ENCODE peak calls at places on chromosomes 7 and 10, in six cellular contexts. One of them, this sample, is unnamed.

GRCh38 chr7:127336458-127336857 is 56.0 kb downstream of the ZNF800 start:
- DNase-seq in mesendoderm: no peak
- DNase-seq in IMR-90: no peak
- DNase-seq in neuronal stem cell: no peak
- DNase-seq in mesenchymal stem cell: no peak
- DNase-seq in H1: no peak
- DNase-seq in this sample: no peak

GRCh38 chr10:119199231-119199992 is 8.0 kb upstream of the GRK5 start:
- DNase-seq in mesendoderm: peak; percentile 90
- DNase-seq in IMR-90: peak; percentile 89
- DNase-seq in neuronal stem cell: no peak
- DNase-seq in mesenchymal stem cell: peak; percentile 88
- DNase-seq in H1: peak; percentile 59
- DNase-seq in this sample: peak; percentile 78

GRCh38 chr10:75358835-75359421 is 42.6 kb downstream of the ZNF503 start:
- DNase-seq in mesendoderm: peak; percentile 63
- DNase-seq in IMR-90: peak; percentile 82
- DNase-seq in neuronal stem cell: no peak
- DNase-seq in mesenchymal stem cell: peak; percentile 70
- DNase-seq in H1: no peak
- DNase-seq in this sample: no peak

GRCh38 chr7:125966278-125967048 is 1036.8 kb upstream of the POT1 start:
- DNase-seq in mesendoderm: no peak
- DNase-seq in IMR-90: no peak
- DNase-seq in neuronal stem cell: no peak
- DNase-seq in mesenchymal stem cell: no peak
- DNase-seq in H1: no peak
- DNase-seq in this sample: no peak

GRCh38 chr10:97531401-97531985 is 32.8 kb downstream of the UBTD1 start:
- DNase-seq in mesendoderm: peak; percentile 95
- DNase-seq in IMR-90: peak; percentile 60
- DNase-seq in neuronal stem cell: no peak
- DNase-seq in mesenchymal stem cell: peak; percentile 73
- DNase-seq in H1: no peak
- DNase-seq in this sample: peak; percentile 46

GRCh38 chr10:58622286-58622685 is 109.6 kb downstream of the BICC1 start:
- DNase-seq in mesendoderm: no peak
- DNase-seq in IMR-90: peak; percentile 68
- DNase-seq in neuronal stem cell: no peak
- DNase-seq in mesenchymal stem cell: no peak
- DNase-seq in H1: no peak
- DNase-seq in this sample: no peak

GRCh38 chr10:125977206-125977605 is 80.8 kb downstream of the FANK1 start:
- DNase-seq in mesendoderm: peak; percentile 66
- DNase-seq in IMR-90: no peak
- DNase-seq in neuronal stem cell: no peak
- DNase-seq in mesenchymal stem cell: no peak
- DNase-seq in H1: no peak
- DNase-seq in this sample: no peak

GRCh38 chr7:112594397-112594796 is 113.6 kb downstream of the LSMEM1 start:
- DNase-seq in mesendoderm: no peak
- DNase-seq in IMR-90: peak; percentile 1
- DNase-seq in neuronal stem cell: no peak
- DNase-seq in mesenchymal stem cell: no peak
- DNase-seq in H1: no peak
- DNase-seq in this sample: no peak

GRCh38 chr10:94046152-94046551 is 52.4 kb downstream of the PLCE1 start:
- DNase-seq in mesendoderm: no peak
- DNase-seq in IMR-90: no peak
- DNase-seq in neuronal stem cell: no peak
- DNase-seq in mesenchymal stem cell: no peak
- DNase-seq in H1: no peak
- DNase-seq in this sample: no peak

GRCh38 chr7:128841961-128842673 is 11.9 kb downstream of the FLNC start:
- DNase-seq in mesendoderm: peak; percentile 76
- DNase-seq in IMR-90: peak; percentile 69
- DNase-seq in neuronal stem cell: peak; percentile 36
- DNase-seq in mesenchymal stem cell: peak; percentile 51
- DNase-seq in H1: peak; percentile 88
- DNase-seq in this sample: peak; percentile 84

GRCh38 chr7:127322832-127323231 is 69.7 kb downstream of the ZNF800 start:
- DNase-seq in mesendoderm: no peak
- DNase-seq in IMR-90: no peak
- DNase-seq in neuronal stem cell: no peak
- DNase-seq in mesenchymal stem cell: no peak
- DNase-seq in H1: no peak
- DNase-seq in this sample: no peak

GRCh38 chr10:104339469-104340098 is 1.3 kb upstream of the ITPRIP start:
- DNase-seq in mesendoderm: no peak
- DNase-seq in IMR-90: peak; percentile 77
- DNase-seq in neuronal stem cell: no peak
- DNase-seq in mesenchymal stem cell: peak; percentile 82
- DNase-seq in H1: peak; percentile 42
- DNase-seq in this sample: peak; percentile 31

GRCh38 chr7:99837649-99838361 is 10.0 kb downstream of the CYP3A43 start:
- DNase-seq in mesendoderm: no peak
- DNase-seq in IMR-90: no peak
- DNase-seq in neuronal stem cell: no peak
- DNase-seq in mesenchymal stem cell: no peak
- DNase-seq in H1: no peak
- DNase-seq in this sample: no peak

GRCh38 chr7:38728145-38728544 is 97.0 kb upstream of the AMPH start:
- DNase-seq in mesendoderm: peak; percentile 29
- DNase-seq in IMR-90: peak; percentile 45
- DNase-seq in neuronal stem cell: no peak
- DNase-seq in mesenchymal stem cell: no peak
- DNase-seq in H1: no peak
- DNase-seq in this sample: no peak

GRCh38 chr7:13990319-13990983 is 985 bp upstream of the ETV1 start:
- DNase-seq in mesendoderm: peak; percentile 94
- DNase-seq in IMR-90: peak; percentile 37
- DNase-seq in neuronal stem cell: peak; percentile 66
- DNase-seq in mesenchymal stem cell: peak; percentile 84
- DNase-seq in H1: peak; percentile 80
- DNase-seq in this sample: peak; percentile 94

GRCh38 chr10:31702954-31703353 is 225.7 kb downstream of the ARHGAP12 start:
- DNase-seq in mesendoderm: no peak
- DNase-seq in IMR-90: no peak
- DNase-seq in neuronal stem cell: no peak
- DNase-seq in mesenchymal stem cell: no peak
- DNase-seq in H1: no peak
- DNase-seq in this sample: no peak

GRCh38 chr7:123260428-123260960 is 60.7 kb upstream of the SLC13A1 start:
- DNase-seq in mesendoderm: no peak
- DNase-seq in IMR-90: no peak
- DNase-seq in neuronal stem cell: no peak
- DNase-seq in mesenchymal stem cell: no peak
- DNase-seq in H1: no peak
- DNase-seq in this sample: no peak

GRCh38 chr7:93906267-93906666 is at the start of gene GNGT1:
- DNase-seq in mesendoderm: no peak
- DNase-seq in IMR-90: no peak
- DNase-seq in neuronal stem cell: no peak
- DNase-seq in mesenchymal stem cell: no peak
- DNase-seq in H1: no peak
- DNase-seq in this sample: no peak
- H2BK15ac ChIP-seq in mesendoderm: no peak within 1 kb of the TSS
- H2BK15ac ChIP-seq in IMR-90: no peak within 1 kb of the TSS
- H2BK15ac ChIP-seq in neuronal stem cell: no peak within 1 kb of the TSS
- H2BK15ac ChIP-seq in mesenchymal stem cell: no peak within 1 kb of the TSS
- H2BK15ac ChIP-seq in H1: no peak within 1 kb of the TSS
- H2BK15ac ChIP-seq in this sample: no peak within 1 kb of the TSS

GRCh38 chr10:15791816-15792524 is 68.3 kb downstream of the MINDY3 start:
- DNase-seq in mesendoderm: no peak
- DNase-seq in IMR-90: peak; percentile 7
- DNase-seq in neuronal stem cell: no peak
- DNase-seq in mesenchymal stem cell: peak; percentile 78
- DNase-seq in H1: no peak
- DNase-seq in this sample: no peak
- H2BK15ac ChIP-seq in mesendoderm: no peak overlapping the region
- H2BK15ac ChIP-seq in IMR-90: no peak overlapping the region
- H2BK15ac ChIP-seq in neuronal stem cell: no peak overlapping the region
- H2BK15ac ChIP-seq in mesenchymal stem cell: peak overlapping the region; percentile 57
- H2BK15ac ChIP-seq in H1: no peak overlapping the region
- H2BK15ac ChIP-seq in this sample: no peak overlapping the region

GRCh38 chr7:23333671-23334246 is 34.6 kb downstream of the MALSU1 start:
- DNase-seq in mesendoderm: no peak
- DNase-seq in IMR-90: peak; percentile 96
- DNase-seq in neuronal stem cell: no peak
- DNase-seq in mesenchymal stem cell: peak; percentile 93
- DNase-seq in H1: no peak
- DNase-seq in this sample: no peak

GRCh38 chr7:23335621-23336020 is 36.5 kb downstream of the MALSU1 start:
- DNase-seq in mesendoderm: no peak
- DNase-seq in IMR-90: no peak
- DNase-seq in neuronal stem cell: no peak
- DNase-seq in mesenchymal stem cell: no peak
- DNase-seq in H1: no peak
- DNase-seq in this sample: no peak

GRCh38 chr7:23336799-23337283 is 37.7 kb downstream of the MALSU1 start:
- DNase-seq in mesendoderm: no peak
- DNase-seq in IMR-90: no peak
- DNase-seq in neuronal stem cell: no peak
- DNase-seq in mesenchymal stem cell: no peak
- DNase-seq in H1: no peak
- DNase-seq in this sample: no peak

GRCh38 chr7:23334482-23335056 is 35.4 kb downstream of the MALSU1 start:
- DNase-seq in mesendoderm: no peak
- DNase-seq in IMR-90: peak; percentile 99
- DNase-seq in neuronal stem cell: no peak
- DNase-seq in mesenchymal stem cell: peak; percentile 97
- DNase-seq in H1: no peak
- DNase-seq in this sample: no peak

GRCh38 chr7:23335141-23335540 is 36.0 kb downstream of the MALSU1 start:
- DNase-seq in mesendoderm: no peak
- DNase-seq in IMR-90: no peak
- DNase-seq in neuronal stem cell: no peak
- DNase-seq in mesenchymal stem cell: no peak
- DNase-seq in H1: no peak
- DNase-seq in this sample: no peak
- H2BK15ac ChIP-seq in mesendoderm: no peak overlapping the region
- H2BK15ac ChIP-seq in IMR-90: peak overlapping the region; percentile 35
- H2BK15ac ChIP-seq in neuronal stem cell: no peak overlapping the region
- H2BK15ac ChIP-seq in mesenchymal stem cell: no peak overlapping the region
- H2BK15ac ChIP-seq in H1: no peak overlapping the region
- H2BK15ac ChIP-seq in this sample: no peak overlapping the region

GRCh38 chr10:24680647-24681475 is 42.8 kb downstream of the ARHGAP21 start:
- DNase-seq in mesendoderm: no peak
- DNase-seq in IMR-90: peak; percentile 49
- DNase-seq in neuronal stem cell: no peak
- DNase-seq in mesenchymal stem cell: no peak
- DNase-seq in H1: no peak
- DNase-seq in this sample: no peak

GRCh38 chr10:24685958-24686540 is 37.6 kb downstream of the ARHGAP21 start:
- DNase-seq in mesendoderm: no peak
- DNase-seq in IMR-90: peak; percentile 88
- DNase-seq in neuronal stem cell: no peak
- DNase-seq in mesenchymal stem cell: peak; percentile 79
- DNase-seq in H1: no peak
- DNase-seq in this sample: no peak

GRCh38 chr10:24678757-24679156 is 44.9 kb downstream of the ARHGAP21 start:
- DNase-seq in mesendoderm: no peak
- DNase-seq in IMR-90: no peak
- DNase-seq in neuronal stem cell: no peak
- DNase-seq in mesenchymal stem cell: no peak
- DNase-seq in H1: no peak
- DNase-seq in this sample: no peak

GRCh38 chr10:24681476-24682088 is 42.1 kb downstream of the ARHGAP21 start:
- DNase-seq in mesendoderm: no peak
- DNase-seq in IMR-90: no peak
- DNase-seq in neuronal stem cell: no peak
- DNase-seq in mesenchymal stem cell: no peak
- DNase-seq in H1: no peak
- DNase-seq in this sample: no peak

DNA sequence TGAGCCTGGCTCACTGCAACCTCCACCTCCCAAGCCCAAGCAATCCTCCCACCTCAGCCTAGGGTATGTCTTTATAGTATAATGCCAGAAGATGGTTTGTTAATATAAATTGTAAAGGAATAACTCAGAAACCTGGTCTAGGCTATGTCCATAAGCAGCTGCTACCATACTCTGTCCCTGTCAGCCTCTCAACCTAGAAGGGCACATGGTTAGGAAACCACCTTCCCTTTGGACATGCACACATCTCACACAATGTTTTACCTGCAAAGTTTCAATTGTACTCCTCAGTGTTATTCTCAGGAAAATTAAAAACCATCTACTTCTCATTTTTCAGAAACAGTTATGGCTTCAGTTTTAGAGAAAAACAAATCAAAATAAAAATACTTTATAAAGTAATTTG is 40.1 kb downstream of the ARHGAP21 start:
- DNase-seq in mesendoderm: no peak
- DNase-seq in IMR-90: no peak
- DNase-seq in neuronal stem cell: no peak
- DNase-seq in mesenchymal stem cell: no peak
- DNase-seq in H1: no peak
- DNase-seq in this sample: no peak
- H2BK15ac ChIP-seq in mesendoderm: no peak overlapping the region
- H2BK15ac ChIP-seq in IMR-90: no peak overlapping the region
- H2BK15ac ChIP-seq in neuronal stem cell: no peak overlapping the region
- H2BK15ac ChIP-seq in mesenchymal stem cell: no peak overlapping the region
- H2BK15ac ChIP-seq in H1: no peak overlapping the region
- H2BK15ac ChIP-seq in this sample: no peak overlapping the region

GRCh38 chr7:153510674-153511073 is 541.5 kb upstream of the DPP6 start:
- DNase-seq in mesendoderm: no peak
- DNase-seq in IMR-90: no peak
- DNase-seq in neuronal stem cell: no peak
- DNase-seq in mesenchymal stem cell: no peak
- DNase-seq in H1: no peak
- DNase-seq in this sample: no peak
- H2BK15ac ChIP-seq in mesendoderm: no peak overlapping the region
- H2BK15ac ChIP-seq in IMR-90: no peak overlapping the region
- H2BK15ac ChIP-seq in neuronal stem cell: no peak overlapping the region
- H2BK15ac ChIP-seq in mesenchymal stem cell: no peak overlapping the region
- H2BK15ac ChIP-seq in H1: no peak overlapping the region
- H2BK15ac ChIP-seq in this sample: no peak overlapping the region

This sample was measured in H9.